ENCODE peak calls at places on chromosome 15, in five cellular contexts. E, A, B, M and X are unnamed samples.

GRCh38 chr15:81092559-81092902 is 41.5 kb upstream of the CFAP161 start:
- DNase-seq in E (no peak), A (no peak), B (peak), M (peak), X (no peak)

GRCh38 chr15:67832965-67833503 is 6.8 kb downstream of the RNU6-1 start:
- DNase-seq in E (no peak), A (no peak), B (no peak), M (no peak), X (no peak)

GRCh38 chr15:67063689-67064606 is 1.5 kb upstream of the SMAD3 start:
- DNase-seq in E (no peak), A (no peak), B (no peak), M (peak), X (no peak)

GRCh38 chr15:77775851-77776250 is 143.1 kb upstream of the LINGO1 start:
- DNase-seq in E (no peak), A (no peak), B (no peak), M (no peak), X (no peak)

GRCh38 chr15:51349156-51349844 is 7.8 kb downstream of the GLDN start:
- DNase-seq in E (no peak), A (no peak), B (no peak), M (no peak), X (no peak)

GRCh38 chr15:43118829-43119228 is 13.0 kb upstream of the UBR1 start:
- DNase-seq in E (no peak), A (no peak), B (no peak), M (no peak), X (no peak)

GRCh38 chr15:87349181-87349580 is 907.4 kb downstream of the NTRK3 start:
- DNase-seq in E (no peak), A (no peak), B (peak), M (no peak), X (peak)

GRCh38 chr15:51186121-51186795 is 91.6 kb upstream of the TNFAIP8L3 start:
- DNase-seq in E (no peak), A (no peak), B (no peak), M (no peak), X (no peak)

GRCh38 chr15:77633134-77633912 is 611 bp upstream of the LINGO1 start:
- DNase-seq in E (peak), A (peak), B (peak), M (peak), X (peak)

GRCh38 chr15:92914103-92914499 is 14.0 kb downstream of the CHD2 start:
- DNase-seq in E (no peak), A (no peak), B (no peak), M (no peak), X (no peak)
- H3K4me3 ChIP-seq in E (no peak), A (peak), B (no peak), M (no peak), X (no peak)

GRCh38 chr15:100553468-100553867 is 24.7 kb upstream of the CERS3 start:
- DNase-seq in E (no peak), A (no peak), B (no peak), M (no peak), X (no peak)

GRCh38 chr15:100559330-100559729 is 30.6 kb upstream of the CERS3 start:
- DNase-seq in E (peak), A (no peak), B (peak), M (no peak), X (peak)

GRCh38 chr15:100560323-100560722 is 31.6 kb upstream of the CERS3 start:
- DNase-seq in E (no peak), A (no peak), B (no peak), M (no peak), X (no peak)

GRCh38 chr15:100558771-100559254 is 30.1 kb upstream of the CERS3 start:
- DNase-seq in E (no peak), A (no peak), B (no peak), M (no peak), X (no peak)
- H3K4me3 ChIP-seq in E (no peak), A (no peak), B (no peak), M (no peak), X (no peak)

GRCh38 chr15:47402829-47403228 is 314.5 kb upstream of the SEMA6D start:
- DNase-seq in E (no peak), A (no peak), B (no peak), M (no peak), X (no peak)
- H3K4me3 ChIP-seq in E (no peak), A (no peak), B (no peak), M (no peak), X (no peak)

GRCh38 chr15:73320619-73321180 is 48.1 kb downstream of the HCN4 start:
- DNase-seq in E (no peak), A (no peak), B (no peak), M (no peak), X (no peak)
- H3K4me3 ChIP-seq in E (no peak), A (no peak), B (no peak), M (no peak), X (no peak)

GRCh38 chr15:92910451-92910850 is 10.3 kb downstream of the CHD2 start:
- DNase-seq in E (no peak), A (no peak), B (no peak), M (no peak), X (no peak)
- H3K4me3 ChIP-seq in E (no peak), A (no peak), B (no peak), M (no peak), X (no peak)

DNA sequence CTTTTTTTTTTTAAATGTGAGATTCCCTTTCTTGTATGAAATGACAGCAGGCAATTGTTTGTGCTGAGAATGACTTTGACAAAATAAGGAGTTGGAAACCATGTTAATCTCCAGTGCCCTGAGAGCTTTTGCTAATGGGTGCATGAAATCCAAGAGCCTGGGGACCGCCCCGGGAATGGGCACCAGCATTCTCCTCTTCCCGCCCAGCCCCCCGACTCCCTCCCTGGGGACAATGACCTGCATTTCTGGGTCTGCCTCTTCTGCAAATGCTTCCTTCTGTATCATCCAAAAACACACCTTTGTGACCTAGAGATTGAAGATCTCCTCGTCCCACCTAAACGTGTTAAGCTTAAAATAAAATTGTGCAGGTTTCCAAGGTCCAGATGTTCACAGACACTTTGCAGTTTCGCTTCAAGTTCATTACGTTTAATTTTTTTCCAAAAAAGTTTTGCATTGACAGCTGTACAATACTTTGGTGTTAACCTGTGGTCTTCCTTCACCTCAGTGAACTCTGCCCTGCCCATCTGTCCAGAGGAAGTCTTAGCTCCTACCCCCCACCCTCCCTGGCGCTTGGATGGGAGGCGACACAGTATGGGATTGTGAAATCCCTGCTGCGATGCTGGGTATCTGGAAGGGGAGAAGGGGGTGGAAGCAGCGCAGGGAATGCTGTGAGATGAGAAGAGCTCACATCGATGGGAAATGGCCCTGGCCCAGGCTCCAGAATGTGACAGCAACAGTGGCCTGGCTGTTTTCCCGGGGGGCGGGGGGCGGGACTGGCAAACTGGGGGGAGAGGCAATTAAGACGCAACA is 50.1 kb downstream of the TLE3 start:
- DNase-seq in E (no peak), A (no peak), B (no peak), M (no peak), X (peak)
- H3K4me3 ChIP-seq in E (no peak), A (no peak), B (no peak), M (no peak), X (no peak)

GRCh38 chr15:31347067-31347975 is 20.7 kb downstream of the KLF13 start:
- DNase-seq in E (no peak), A (peak), B (no peak), M (no peak), X (no peak)
- H3K4me3 ChIP-seq in E (no peak), A (peak), B (no peak), M (no peak), X (no peak)